ENCODE peak calls at places on chromosomes 6 and 20, in four cellular contexts. One of them, this sample, is unnamed.

GRCh38 chr6:138537090-138537489 is 37.8 kb upstream of the NHSL1 start:
- DNase-seq in epithelial cell of esophagus: no peak
- DNase-seq in fibroblast of lung: peak
- DNase-seq in activated T-helper 1 cell treated with anti-CD3 and anti-CD28 coated beads, Interleukin-12 subunit alpha, Interleukin-12 subunit beta, Interleukin-2, Interleukin-4 antibody, amounts not matched to agents 30 ng/mL and 10 ng/mL and 1 ng/mL, durations not matched to agents 14 hours and 24 hours and 36 hours: no peak
- DNase-seq in this sample: no peak

GRCh38 chr6:136887899-136888298 is 34.2 kb upstream of the SLC35D3 start:
- DNase-seq in epithelial cell of esophagus: no peak
- DNase-seq in fibroblast of lung: no peak
- DNase-seq in activated T-helper 1 cell treated with anti-CD3 and anti-CD28 coated beads, Interleukin-12 subunit alpha, Interleukin-12 subunit beta, Interleukin-2, Interleukin-4 antibody, amounts not matched to agents 30 ng/mL and 10 ng/mL and 1 ng/mL, durations not matched to agents 14 hours and 24 hours and 36 hours: no peak
- DNase-seq in this sample: no peak

GRCh38 chr6:32659856-32660595 is 6.4 kb downstream of the HLA-DQB1 start:
- DNase-seq in fibroblast of lung: no peak
- DNase-seq in activated T-helper 1 cell treated with anti-CD3 and anti-CD28 coated beads, Interleukin-12 subunit alpha, Interleukin-12 subunit beta, Interleukin-2, Interleukin-4 antibody, amounts not matched to agents 30 ng/mL and 10 ng/mL and 1 ng/mL, durations not matched to agents 14 hours and 24 hours and 36 hours: no peak
- DNase-seq in epithelial cell of esophagus: no peak
- DNase-seq in this sample: no peak

GRCh38 chr20:58366866-58367265 is 22.2 kb upstream of the VAPB start:
- DNase-seq in epithelial cell of esophagus: no peak
- DNase-seq in activated T-helper 1 cell treated with anti-CD3 and anti-CD28 coated beads, Interleukin-12 subunit alpha, Interleukin-12 subunit beta, Interleukin-2, Interleukin-4 antibody, amounts not matched to agents 30 ng/mL and 10 ng/mL and 1 ng/mL, durations not matched to agents 14 hours and 24 hours and 36 hours: no peak
- DNase-seq in fibroblast of lung: peak
- DNase-seq in this sample: no peak

GRCh38 chr6:134680021-134680420 is 269.9 kb downstream of the ALDH8A1 start:
- DNase-seq in activated T-helper 1 cell treated with anti-CD3 and anti-CD28 coated beads, Interleukin-12 subunit alpha, Interleukin-12 subunit beta, Interleukin-2, Interleukin-4 antibody, amounts not matched to agents 30 ng/mL and 10 ng/mL and 1 ng/mL, durations not matched to agents 14 hours and 24 hours and 36 hours: no peak
- DNase-seq in fibroblast of lung: no peak
- DNase-seq in epithelial cell of esophagus: no peak
- DNase-seq in this sample: no peak

GRCh38 chr6:56593801-56594318 is 48.8 kb downstream of the DST start:
- DNase-seq in fibroblast of lung: no peak
- DNase-seq in activated T-helper 1 cell treated with anti-CD3 and anti-CD28 coated beads, Interleukin-12 subunit alpha, Interleukin-12 subunit beta, Interleukin-2, Interleukin-4 antibody, amounts not matched to agents 30 ng/mL and 10 ng/mL and 1 ng/mL, durations not matched to agents 14 hours and 24 hours and 36 hours: peak
- DNase-seq in epithelial cell of esophagus: peak
- DNase-seq in this sample: no peak

GRCh38 chr6:13038315-13039261 is 289.7 kb downstream of the TBC1D7 start:
- DNase-seq in fibroblast of lung: no peak
- DNase-seq in activated T-helper 1 cell treated with anti-CD3 and anti-CD28 coated beads, Interleukin-12 subunit alpha, Interleukin-12 subunit beta, Interleukin-2, Interleukin-4 antibody, amounts not matched to agents 30 ng/mL and 10 ng/mL and 1 ng/mL, durations not matched to agents 14 hours and 24 hours and 36 hours: no peak
- DNase-seq in epithelial cell of esophagus: peak
- DNase-seq in this sample: no peak

GRCh38 chr20:63233924-63234323 is 1.8 kb upstream of the BIRC7 start:
- DNase-seq in epithelial cell of esophagus: no peak
- DNase-seq in activated T-helper 1 cell treated with anti-CD3 and anti-CD28 coated beads, Interleukin-12 subunit alpha, Interleukin-12 subunit beta, Interleukin-2, Interleukin-4 antibody, amounts not matched to agents 30 ng/mL and 10 ng/mL and 1 ng/mL, durations not matched to agents 14 hours and 24 hours and 36 hours: no peak
- DNase-seq in fibroblast of lung: no peak
- DNase-seq in this sample: no peak

GRCh38 chr6:24448828-24449525 is 40.4 kb downstream of the GPLD1 start:
- DNase-seq in activated T-helper 1 cell treated with anti-CD3 and anti-CD28 coated beads, Interleukin-12 subunit alpha, Interleukin-12 subunit beta, Interleukin-2, Interleukin-4 antibody, amounts not matched to agents 30 ng/mL and 10 ng/mL and 1 ng/mL, durations not matched to agents 14 hours and 24 hours and 36 hours: no peak
- DNase-seq in epithelial cell of esophagus: peak
- DNase-seq in fibroblast of lung: no peak
- DNase-seq in this sample: no peak

GRCh38 chr20:11214281-11214680 is 540.5 kb upstream of the JAG1 start:
- DNase-seq in activated T-helper 1 cell treated with anti-CD3 and anti-CD28 coated beads, Interleukin-12 subunit alpha, Interleukin-12 subunit beta, Interleukin-2, Interleukin-4 antibody, amounts not matched to agents 30 ng/mL and 10 ng/mL and 1 ng/mL, durations not matched to agents 14 hours and 24 hours and 36 hours: no peak
- DNase-seq in epithelial cell of esophagus: no peak
- DNase-seq in fibroblast of lung: no peak
- DNase-seq in this sample: no peak

GRCh38 chr6:55882731-55883595 is 7.6 kb upstream of the BMP5 start:
- DNase-seq in activated T-helper 1 cell treated with anti-CD3 and anti-CD28 coated beads, Interleukin-12 subunit alpha, Interleukin-12 subunit beta, Interleukin-2, Interleukin-4 antibody, amounts not matched to agents 30 ng/mL and 10 ng/mL and 1 ng/mL, durations not matched to agents 14 hours and 24 hours and 36 hours: no peak
- DNase-seq in epithelial cell of esophagus: peak
- DNase-seq in fibroblast of lung: peak
- DNase-seq in this sample: no peak

GRCh38 chr6:82370788-82371187 is 7.2 kb downstream of the TPBG start:
- DNase-seq in epithelial cell of esophagus: peak
- DNase-seq in fibroblast of lung: no peak
- DNase-seq in activated T-helper 1 cell treated with anti-CD3 and anti-CD28 coated beads, Interleukin-12 subunit alpha, Interleukin-12 subunit beta, Interleukin-2, Interleukin-4 antibody, amounts not matched to agents 30 ng/mL and 10 ng/mL and 1 ng/mL, durations not matched to agents 14 hours and 24 hours and 36 hours: no peak
- DNase-seq in this sample: no peak

GRCh38 chr6:77455271-77455670 is 8.0 kb downstream of the HTR1B start:
- DNase-seq in activated T-helper 1 cell treated with anti-CD3 and anti-CD28 coated beads, Interleukin-12 subunit alpha, Interleukin-12 subunit beta, Interleukin-2, Interleukin-4 antibody, amounts not matched to agents 30 ng/mL and 10 ng/mL and 1 ng/mL, durations not matched to agents 14 hours and 24 hours and 36 hours: no peak
- DNase-seq in fibroblast of lung: no peak
- DNase-seq in epithelial cell of esophagus: no peak
- DNase-seq in this sample: no peak

GRCh38 chr6:150936021-150936555 is 70.6 kb downstream of the MTHFD1L start:
- DNase-seq in epithelial cell of esophagus: no peak
- DNase-seq in activated T-helper 1 cell treated with anti-CD3 and anti-CD28 coated beads, Interleukin-12 subunit alpha, Interleukin-12 subunit beta, Interleukin-2, Interleukin-4 antibody, amounts not matched to agents 30 ng/mL and 10 ng/mL and 1 ng/mL, durations not matched to agents 14 hours and 24 hours and 36 hours: no peak
- DNase-seq in fibroblast of lung: no peak
- DNase-seq in this sample: no peak